ENCODE peak calls at places on chromosome 3, in four cellular contexts. Y is cardiac fibroblast, X is GM12865, Z is GM10248. B is an unnamed sample.

GRCh38 chr3:46280105-46280797 is 38.0 kb downstream of the CCR3 start:
- DNase-seq in Y (peak), X (peak), Z (no peak), B (no peak)

GRCh38 chr3:195895078-195895899 is 13.1 kb downstream of the TNK2 start:
- DNase-seq in Y (peak), X (peak), Z (peak), B (peak)

GRCh38 chr3:40109641-40110490 is 199.6 kb upstream of the EIF1B start:
- DNase-seq in Y (peak), X (no peak), Z (no peak), B (no peak)

GRCh38 chr3:193843447-193844301 is 250.7 kb downstream of the OPA1 start:
- DNase-seq in Y (no peak), X (no peak), Z (no peak), B (no peak)

GRCh38 chr3:191484461-191484860 is 23.5 kb downstream of the PYDC2 start:
- DNase-seq in Y (no peak), X (no peak), Z (no peak), B (no peak)

GRCh38 chr3:23051240-23052140 is 151.6 kb upstream of the UBE2E2 start:
- DNase-seq in Y (no peak), X (peak), Z (no peak), B (no peak)

GRCh38 chr3:72810063-72810462 is 38.2 kb downstream of the SHQ1 start:
- DNase-seq in Y (no peak), X (no peak), Z (no peak), B (no peak)

GRCh38 chr3:3666664-3667063 is 132.6 kb upstream of the LRRN1 start:
- DNase-seq in Y (no peak), X (peak), Z (peak), B (peak)

GRCh38 chr3:129491794-129492193 is 36.6 kb upstream of the RHO start:
- DNase-seq in Y (no peak), X (no peak), Z (no peak), B (no peak)

GRCh38 chr3:127744875-127745274 is 72.1 kb downstream of the ABTB1 start:
- DNase-seq in Y (no peak), X (no peak), Z (no peak), B (no peak)
- TF ChIP-seq CTCF in Y (no peak), X (no peak), Z (no peak), B (no peak)

GRCh38 chr3:49856181-49857005 is at the start of gene TRAIP:
- DNase-seq in Y (peak), X (peak), Z (peak), B (peak)
- TF ChIP-seq CTCF in Y (no peak), X (no peak), Z (no peak), B (no peak)

DNA sequence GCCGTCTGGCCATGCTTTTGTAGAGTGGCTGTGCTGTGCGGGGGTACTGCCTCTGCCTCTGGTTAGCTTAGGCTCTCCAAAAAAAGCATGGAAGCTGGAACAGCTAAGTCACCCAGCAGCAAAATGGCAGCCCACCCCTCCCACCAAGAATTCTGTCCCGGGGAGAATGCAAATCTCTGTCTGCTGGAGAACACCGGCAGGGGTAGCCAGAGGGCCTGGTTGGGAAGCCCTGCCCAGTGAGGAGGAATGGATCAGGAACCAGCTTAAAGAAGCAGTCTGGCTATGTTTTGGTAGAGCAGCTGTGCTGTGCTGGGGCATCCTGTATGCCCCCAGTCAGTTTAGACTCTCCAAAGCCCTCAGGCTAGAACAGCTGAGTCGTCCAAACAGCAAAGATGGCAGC is 56.2 kb upstream of the PTPRG start:
- DNase-seq in Y (no peak), X (no peak), Z (no peak), B (no peak)
- TF ChIP-seq CTCF in Y (no peak), X (no peak), Z (no peak), B (no peak)

GRCh38 chr3:9170851-9171160 is 78.6 kb downstream of the SRGAP3 start:
- DNase-seq in Y (no peak), X (no peak), Z (no peak), B (no peak)
- TF ChIP-seq CTCF in Y (no peak), X (no peak), Z (no peak), B (no peak)

B was measured in GM13976.